ENCODE peak calls at places on chromosome 6, in nine cellular contexts. J, M, K, O, N, Y, L, B and C are unnamed samples.

GRCh38 chr6:10151144-10151915 is 263.5 kb downstream of the TFAP2A start:
- DNase-seq in N (no peak), Y (no peak), O (peak), B (peak), M (no peak), L (no peak), K (no peak), J (no peak), C (no peak)

GRCh38 chr6:124054034-124054433 is 250.4 kb downstream of the NKAIN2 start:
- DNase-seq in K (no peak), L (no peak), J (no peak), Y (no peak), O (no peak), M (no peak), N (no peak), B (no peak), C (no peak)

GRCh38 chr6:5379647-5380242 is 118.4 kb downstream of the FARS2 start:
- DNase-seq in L (peak), N (no peak), Y (peak), O (peak), K (peak), B (peak), M (no peak), J (no peak), C (no peak)

GRCh38 chr6:137363805-137364138 is 130.4 kb downstream of the OLIG3 start:
- DNase-seq in M (no peak), N (no peak), Y (no peak), O (no peak), K (no peak), J (no peak), B (peak), L (no peak), C (no peak)

GRCh38 chr6:15017251-15017650 is 228.6 kb upstream of the JARID2 start:
- DNase-seq in B (peak), O (peak), J (no peak), Y (no peak), M (peak), N (no peak), L (peak), K (no peak), C (peak)

GRCh38 chr6:63097222-63097621 is 114.0 kb upstream of the FKBP1C start:
- DNase-seq in N (no peak), K (no peak), Y (no peak), B (no peak), O (no peak), L (no peak), J (no peak), M (no peak), C (no peak)

GRCh38 chr6:83126223-83126622 is 58.8 kb downstream of the DOP1A start:
- DNase-seq in B (no peak), L (no peak), J (no peak), O (no peak), M (no peak), N (no peak), Y (no peak), K (no peak), C (no peak)

GRCh38 chr6:17278289-17279061 is 2.7 kb upstream of the RBM24 start:
- DNase-seq in B (peak), Y (peak), O (peak), N (no peak), J (no peak), K (no peak), M (no peak), L (peak), C (no peak)

GRCh38 chr6:11805259-11806053 is 26.9 kb upstream of the ADTRP start:
- DNase-seq in L (no peak), K (peak), J (no peak), O (no peak), Y (no peak), B (no peak), N (no peak), M (no peak), C (no peak)

GRCh38 chr6:136086686-136087085 is 163.4 kb downstream of the MTFR2 start:
- DNase-seq in M (no peak), K (no peak), O (peak), L (peak), Y (no peak), J (no peak), N (peak), B (no peak), C (no peak)

GRCh38 chr6:30842754-30843610 is 41.3 kb upstream of the DDR1 start:
- DNase-seq in L (peak), Y (no peak), J (no peak), M (no peak), K (no peak), N (no peak), B (peak), O (peak), C (no peak)

GRCh38 chr6:5672581-5673011 is 334.1 kb downstream of the NRN1 start:
- DNase-seq in L (peak), B (peak), J (peak), Y (peak), O (peak), K (no peak), N (no peak), M (no peak), C (no peak)

GRCh38 chr6:18147160-18147559 is 7.7 kb downstream of the TPMT start:
- DNase-seq in M (no peak), B (peak), O (peak), J (no peak), N (no peak), Y (peak), K (no peak), L (peak), C (no peak)

GRCh38 chr6:2752477-2753115 is 1.9 kb upstream of the MYLK4 start:
- DNase-seq in M (no peak), L (no peak), Y (no peak), N (no peak), J (no peak), K (no peak), O (no peak), B (no peak), C (no peak)

GRCh38 chr6:136226674-136227377 is 23.3 kb downstream of the MTFR2 start:
- DNase-seq in L (no peak), K (peak), N (no peak), B (no peak), O (no peak), Y (peak), M (no peak), J (no peak), C (no peak)

GRCh38 chr6:157761331-157761921 is 61.6 kb upstream of the SNX9 start:
- DNase-seq in B (peak), J (no peak), K (no peak), O (peak), M (no peak), N (no peak), L (peak), Y (peak), C (no peak)

GRCh38 chr6:162963861-162964260 is 236.1 kb downstream of the PACRG start:
- DNase-seq in O (peak), L (no peak), N (no peak), B (peak), K (no peak), Y (no peak), J (no peak), M (no peak), C (no peak)

GRCh38 chr6:161110380-161110779 is 118.8 kb downstream of the MAP3K4 start:
- DNase-seq in B (no peak), O (no peak), K (no peak), N (no peak), L (no peak), M (no peak), Y (no peak), J (no peak), C (no peak)

GRCh38 chr6:11496152-11497060 is 41.1 kb upstream of the TMEM170B start:
- DNase-seq in L (peak), K (peak), B (peak), M (no peak), N (no peak), J (peak), O (peak), Y (peak), C (no peak)

GRCh38 chr6:1745814-1746213 is 136.1 kb downstream of the FOXC1 start:
- DNase-seq in Y (no peak), B (no peak), L (no peak), J (no peak), K (no peak), O (no peak), M (no peak), N (no peak), C (no peak)

GRCh38 chr6:162509821-162510220 is 217.7 kb downstream of the PRKN start:
- DNase-seq in B (no peak), Y (no peak), L (no peak), J (no peak), M (no peak), N (no peak), O (no peak), K (no peak), C (no peak)

GRCh38 chr6:33277663-33278391 is 904 bp downstream of the B3GALT4 start:
- DNase-seq in J (no peak), O (no peak), L (no peak), Y (no peak), B (no peak), M (peak), K (no peak), N (no peak), C (no peak)

GRCh38 chr6:166960609-166960978 is 4.2 kb upstream of the RNASET2 start:
- DNase-seq in B (no peak), M (no peak), L (no peak), N (no peak), J (no peak), Y (no peak), O (no peak), K (no peak), C (no peak)

GRCh38 chr6:139977887-139978332 is 603.5 kb upstream of the CITED2 start:
- DNase-seq in K (no peak), B (peak), O (peak), Y (peak), M (no peak), L (peak), N (no peak), J (no peak), C (no peak)

GRCh38 chr6:98894810-98895209 is 52.9 kb downstream of the FBXL4 start:
- DNase-seq in K (no peak), O (peak), Y (no peak), M (no peak), L (peak), N (no peak), J (no peak), B (peak), C (no peak)

GRCh38 chr6:108902389-108902792 is 54.2 kb downstream of the ARMC2 start:
- DNase-seq in N (no peak), Y (no peak), B (peak), K (no peak), O (peak), M (no peak), L (peak), J (no peak), C (no peak)

GRCh38 chr6:154876776-154877175 is 118.3 kb upstream of the TIAM2 start:
- DNase-seq in O (no peak), B (no peak), K (no peak), M (no peak), N (no peak), J (no peak), L (no peak), Y (no peak), C (no peak)

GRCh38 chr6:42236680-42237473 is 19.2 kb upstream of the MRPS10 start:
- DNase-seq in L (no peak), B (no peak), N (no peak), K (no peak), J (no peak), M (no peak), O (no peak), Y (no peak), C (no peak)

GRCh38 chr6:33579828-33580714 is at the start of gene BAK1:
- DNase-seq in K (peak), M (peak), L (peak), B (peak), N (peak), O (peak), J (peak), Y (peak), C (peak)

GRCh38 chr6:139981810-139982550 is 607.5 kb upstream of the CITED2 start:
- DNase-seq in L (peak), M (no peak), J (no peak), O (peak), B (peak), N (no peak), K (peak), Y (peak), C (no peak)

GRCh38 chr6:169097336-169098052 is 156.2 kb downstream of the THBS2 start:
- DNase-seq in L (peak), N (no peak), Y (peak), K (no peak), O (peak), M (no peak), B (peak), J (no peak), C (no peak)

GRCh38 chr6:166579234-166579575 is 7.3 kb downstream of the RAMACL start:
- DNase-seq in M (no peak), L (peak), J (no peak), K (no peak), Y (no peak), O (no peak), N (no peak), B (no peak), C (no peak)